ENCODE peak calls at places on chromosomes 11 and 22, in ten cellular contexts. D, M, G, L, J, E, V, U, I and A are unnamed samples.

GRCh38 chr11:12642040-12642439 is 32.2 kb upstream of the TEAD1 start:
- DNase-seq in M (no peak), V (peak; percentile 36), J (peak; percentile 55), G (peak; percentile 68), U (no peak), D (peak; percentile 57), E (no peak), L (no peak), I (peak; percentile 50), A (no peak)

GRCh38 chr11:8512547-8512946 is 81.5 kb downstream of the STK33 start:
- DNase-seq in G (no peak), M (no peak), D (no peak), E (no peak), L (no peak), J (no peak), I (no peak), U (no peak), V (no peak), A (no peak)

GRCh38 chr11:63997801-63998332 is 11.6 kb downstream of the OTUB1 start:
- DNase-seq in D (no peak), V (no peak), E (no peak), J (no peak), I (no peak), L (no peak), G (no peak), M (no peak), U (no peak), A (no peak)

GRCh38 chr11:100847696-100848216 is 160.7 kb downstream of the ARHGAP42 start:
- DNase-seq in E (no peak), J (no peak), G (no peak), V (no peak), D (no peak), L (no peak), I (no peak), M (no peak), U (no peak), A (no peak)

GRCh38 chr11:85947431-85948272 is 92.5 kb downstream of the CCDC83 start:
- DNase-seq in I (peak; percentile 96), J (peak; percentile 96), M (peak; percentile 42), U (no peak), D (no peak), V (peak; percentile 58), G (peak; percentile 93), E (no peak), L (no peak), A (peak; percentile 81)

GRCh38 chr11:80441821-80442220 is 1001.0 kb upstream of the TENM4 start:
- DNase-seq in V (no peak), U (no peak), D (no peak), E (no peak), M (peak; percentile 24), L (no peak), G (peak; percentile 5), I (peak; percentile 5), J (no peak), A (peak; percentile 62)

GRCh38 chr11:62400760-62401159 is 18.1 kb upstream of the SCGB1A1 start:
- DNase-seq in G (peak; percentile 74), V (peak; percentile 94), E (peak; percentile 70), J (peak; percentile 89), L (peak; percentile 91), U (peak; percentile 18), D (no peak), M (no peak), I (peak; percentile 82), A (no peak)

GRCh38 chr11:34346551-34346950 is 11.3 kb downstream of the ABTB2 start:
- DNase-seq in G (no peak), D (no peak), J (peak; percentile 53), M (peak; percentile 57), L (no peak), I (no peak), V (no peak), U (no peak), E (no peak), A (peak; percentile 49)

GRCh38 chr22:45975266-45976161 is 1.4 kb downstream of the WNT7B start:
- DNase-seq in G (no peak), J (no peak), V (no peak), E (no peak), M (peak; percentile 25), U (peak; percentile 42), D (no peak), L (no peak), I (no peak), A (no peak)

GRCh38 chr22:50007057-50007511 is 5.5 kb downstream of the IL17REL start:
- DNase-seq in U (no peak), V (no peak), M (no peak), D (no peak), L (no peak), E (no peak), J (no peak), I (no peak), G (no peak), A (no peak)

GRCh38 chr22:50627452-50627913 is 469 bp downstream of the ARSA start:
- DNase-seq in G (no peak), E (peak; percentile 42), L (no peak), M (no peak), V (peak; percentile 38), U (no peak), D (peak; percentile 15), I (no peak), J (no peak), A (peak; percentile 21)

GRCh38 chr22:50303848-50304527 is 3.5 kb downstream of the PLXNB2 start:
- DNase-seq in M (no peak), J (no peak), D (peak; percentile 23), U (peak; percentile 77), G (no peak), L (peak; percentile 91), V (peak; percentile 55), I (no peak), E (peak; percentile 77), A (peak; percentile 36)

GRCh38 chr11:79466411-79466810 is 25.6 kb upstream of the TENM4 start:
- DNase-seq in J (peak; percentile 17), L (no peak), U (no peak), E (no peak), V (no peak), G (peak; percentile 81), M (peak; percentile 45), I (peak; percentile 34), D (no peak), A (peak; percentile 18)

GRCh38 chr11:6962141-6962540 is 35.9 kb downstream of the ZNF215 start:
- DNase-seq in U (no peak), J (no peak), I (no peak), D (no peak), M (no peak), G (peak; percentile 23), V (no peak), L (no peak), E (no peak), A (no peak)

GRCh38 chr11:66157182-66157864 is 87.3 kb downstream of the PACS1 start:
- DNase-seq in L (no peak), E (no peak), U (no peak), D (no peak), V (no peak), I (peak; percentile 33), M (no peak), G (peak; percentile 36), J (no peak), A (no peak)

GRCh38 chr11:66150725-66151124 is 80.7 kb downstream of the PACS1 start:
- DNase-seq in M (no peak), D (no peak), U (no peak), L (no peak), V (no peak), I (no peak), J (no peak), E (no peak), G (no peak), A (no peak)

GRCh38 chr11:66155387-66156073 is 85.5 kb downstream of the PACS1 start:
- DNase-seq in G (no peak), E (no peak), D (no peak), U (no peak), I (no peak), V (no peak), L (no peak), J (no peak), M (no peak), A (no peak)

GRCh38 chr11:66151273-66151672 is 81.2 kb downstream of the PACS1 start:
- DNase-seq in L (no peak), E (no peak), J (no peak), V (no peak), D (no peak), G (no peak), M (no peak), I (no peak), U (no peak), A (no peak)

DNA sequence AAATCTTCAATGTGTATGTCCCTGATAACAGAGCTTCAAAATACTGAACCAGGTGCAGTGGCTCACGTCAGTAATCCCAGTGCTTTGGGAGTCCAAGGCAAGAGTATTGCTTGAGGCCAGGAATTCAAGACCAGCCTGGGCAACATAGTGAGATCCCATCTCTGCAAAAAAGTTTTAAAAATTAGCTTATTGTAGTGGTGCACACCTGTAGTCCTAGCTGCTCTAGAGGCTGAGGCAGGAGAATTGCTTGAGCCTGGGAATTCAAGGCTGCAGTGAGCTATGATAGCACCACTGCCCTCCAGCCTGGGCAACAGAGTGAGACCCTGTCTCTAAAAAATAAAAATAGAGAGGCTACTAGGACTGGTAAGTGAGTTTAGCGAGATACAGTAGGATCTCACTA is 84.0 kb downstream of the PACS1 start:
- DNase-seq in E (no peak), M (no peak), U (no peak), G (no peak), I (no peak), V (no peak), J (no peak), D (no peak), L (no peak), A (no peak)
- TF ChIP-seq CTCF in E (no peak), M (no peak), U (no peak), G (no peak), I (no peak), V (no peak), J (no peak), D (no peak), L (no peak), A (no peak)

GRCh38 chr11:131246589-131247164 is 123.7 kb upstream of the NTM start:
- DNase-seq in E (peak; percentile 45), I (no peak), V (no peak), U (no peak), L (no peak), G (no peak), D (peak; percentile 4), M (no peak), J (no peak), A (no peak)
- TF ChIP-seq CTCF in E (peak; percentile 40), I (peak; percentile 11), V (no peak), U (no peak), L (peak; percentile 28), G (peak; percentile 29), D (peak; percentile 61), M (no peak), J (peak; percentile 6), A (no peak)

DNA sequence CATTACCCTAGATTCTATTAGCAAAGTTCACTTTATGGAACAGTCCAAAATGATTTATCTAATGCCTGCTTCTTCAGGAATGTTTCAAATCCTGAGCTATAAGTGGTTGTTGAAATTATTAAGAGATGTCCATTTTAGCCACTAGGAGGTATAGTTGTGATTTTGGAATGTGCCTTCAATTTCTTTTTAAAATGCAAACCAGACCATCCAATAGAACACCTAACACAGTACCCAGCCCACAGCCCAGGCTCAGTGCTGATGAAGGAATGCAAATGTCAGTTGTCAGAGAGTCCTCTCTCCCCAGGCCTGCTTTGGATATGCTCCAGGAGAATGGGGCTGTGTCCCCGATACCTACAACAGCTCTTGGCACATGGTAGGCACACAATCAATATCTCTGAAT is 85.8 kb upstream of the E2F8 start:
- DNase-seq in D (no peak), V (no peak), E (no peak), J (peak; percentile 66), M (no peak), I (peak; percentile 64), U (no peak), G (peak; percentile 29), L (no peak), A (peak; percentile 41)
- TF ChIP-seq CTCF in D (no peak), V (no peak), E (no peak), J (peak; percentile 43), M (no peak), I (peak; percentile 56), U (no peak), G (peak; percentile 52), L (no peak), A (peak; percentile 29)

GRCh38 chr11:93775289-93775688 is 8.8 kb upstream of the MED17 start:
- DNase-seq in J (peak; percentile 9), E (no peak), M (no peak), U (no peak), L (no peak), V (no peak), G (no peak), I (peak; percentile 9), D (peak; percentile 21), A (peak; percentile 23)
- TF ChIP-seq CTCF in J (peak; percentile 2), E (no peak), M (no peak), U (no peak), L (no peak), V (no peak), G (peak; percentile 23), I (peak; percentile 28), D (peak; percentile 33), A (no peak)